ENCODE peak calls at places on chromosome 15, in four cellular contexts. F is H1, N is H9, I is neuronal stem cell. M is an unnamed sample.

GRCh38 chr15:82646250-82647044 is 716 bp downstream of the CPEB1 start:
- DNase-seq in F (no peak), N (peak), I (no peak), M (no peak)

GRCh38 chr15:78716651-78717050 is 75.6 kb upstream of the CHRNB4 start:
- DNase-seq in F (no peak), N (no peak), I (no peak), M (no peak)

GRCh38 chr15:98951493-98952320 is 55.9 kb downstream of the PGPEP1L start:
- DNase-seq in F (no peak), N (no peak), I (no peak), M (no peak)

GRCh38 chr15:68203956-68204355 is 1.2 kb downstream of the CALML4 start:
- DNase-seq in F (no peak), N (no peak), I (no peak), M (no peak)

GRCh38 chr15:77186518-77187095 is 115.7 kb upstream of the TSPAN3 start:
- DNase-seq in F (no peak), N (no peak), I (no peak), M (peak)

GRCh38 chr15:70853270-70853854 is 595 bp downstream of the LARP6 start:
- DNase-seq in F (peak), N (peak), I (peak), M (peak)

GRCh38 chr15:80780416-80781221 is 1.4 kb downstream of the CEMIP start:
- DNase-seq in F (peak), N (peak), I (peak), M (peak)

GRCh38 chr15:88644741-88645140 is 5.9 kb downstream of the ISG20 start:
- DNase-seq in F (no peak), N (peak), I (no peak), M (no peak)

GRCh38 chr15:52383100-52383588 is 87.5 kb upstream of the MYO5C start:
- DNase-seq in F (no peak), N (no peak), I (no peak), M (no peak)

GRCh38 chr15:22811640-22812039 is 25.2 kb downstream of the NIPA1 start:
- DNase-seq in F (no peak), N (peak), I (no peak), M (peak)

GRCh38 chr15:59443341-59444081 is 5.5 kb downstream of the FAM81A start:
- DNase-seq in F (no peak), N (no peak), I (no peak), M (no peak)

GRCh38 chr15:27506752-27507151 is 535.8 kb downstream of the GABRG3 start:
- DNase-seq in F (no peak), N (no peak), I (no peak), M (no peak)

GRCh38 chr15:52362497-52362896 is 66.9 kb upstream of the MYO5C start:
- DNase-seq in F (no peak), N (no peak), I (no peak), M (peak)

GRCh38 chr15:101167791-101168462 is 83.9 kb downstream of the CHSY1 start:
- DNase-seq in F (no peak), N (no peak), I (no peak), M (peak)

GRCh38 chr15:39084683-39085530 is 496.0 kb upstream of the THBS1 start:
- DNase-seq in F (no peak), N (no peak), I (no peak), M (peak)
- H2BK15ac ChIP-seq in F (no peak), N (no peak), I (no peak), M (no peak)

DNA sequence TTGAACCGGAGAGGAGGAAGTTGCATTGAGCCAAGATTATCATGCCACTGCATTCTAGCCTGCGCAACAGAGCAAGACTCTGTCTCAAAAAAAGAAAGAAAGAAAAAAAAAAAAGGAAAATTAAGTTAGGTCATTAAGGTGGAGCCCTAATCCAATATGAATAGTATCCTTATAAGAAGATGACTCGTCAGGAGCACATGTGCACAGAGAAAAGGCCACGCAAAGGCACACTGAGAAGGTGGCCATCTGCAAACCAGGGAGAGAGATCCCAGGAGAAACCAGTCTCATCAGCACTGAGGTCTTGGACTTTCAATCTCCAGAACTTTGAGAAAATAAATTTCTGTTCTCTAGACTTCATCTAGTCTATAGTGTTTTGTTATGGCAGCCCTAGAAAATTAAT is 3.8 kb downstream of the SQOR start:
- DNase-seq in F (no peak), N (no peak), I (no peak), M (no peak)
- H3K14ac ChIP-seq in F (no peak), N (no peak), I (no peak), M (no peak)

GRCh38 chr15:31359722-31360111 is 33.1 kb downstream of the KLF13 start:
- DNase-seq in F (no peak), N (no peak), I (no peak), M (no peak)
- H2BK12ac ChIP-seq in F (no peak), N (no peak), I (no peak), M (no peak)

GRCh38 chr15:58440181-58440910 is 8.6 kb downstream of the LIPC start:
- DNase-seq in F (no peak), N (no peak), I (no peak), M (peak)
- H2BK15ac ChIP-seq in F (no peak), N (no peak), I (no peak), M (no peak)

GRCh38 chr15:32908135-32908801 is 190.5 kb downstream of the GREM1 start:
- DNase-seq in F (no peak), N (no peak), I (no peak), M (peak)
- H3K14ac ChIP-seq in F (no peak), N (no peak), I (no peak), M (no peak)

GRCh38 chr15:58442122-58442521 is 10.3 kb downstream of the LIPC start:
- DNase-seq in F (no peak), N (no peak), I (no peak), M (no peak)

GRCh38 chr15:58440922-58441321 is 9.1 kb downstream of the LIPC start:
- DNase-seq in F (no peak), N (no peak), I (no peak), M (no peak)

GRCh38 chr15:58444056-58444455 is 12.3 kb downstream of the LIPC start:
- DNase-seq in F (no peak), N (no peak), I (no peak), M (no peak)

GRCh38 chr15:58443291-58443690 is 11.5 kb downstream of the LIPC start:
- DNase-seq in F (no peak), N (no peak), I (no peak), M (no peak)

GRCh38 chr15:58441376-58442070 is 9.7 kb downstream of the LIPC start:
- DNase-seq in F (no peak), N (no peak), I (no peak), M (peak)
- H2BK12ac ChIP-seq in F (no peak), N (no peak), I (no peak), M (peak)

GRCh38 chr15:85746641-85747040 is 48.1 kb downstream of the KLHL25 start:
- DNase-seq in F (no peak), N (no peak), I (no peak), M (no peak)

GRCh38 chr15:85749261-85750151 is 45.2 kb downstream of the KLHL25 start:
- DNase-seq in F (no peak), N (peak), I (no peak), M (no peak)

GRCh38 chr15:85750319-85750806 is 44.4 kb downstream of the KLHL25 start:
- DNase-seq in F (no peak), N (peak), I (no peak), M (no peak)

GRCh38 chr15:85748176-85748575 is 46.5 kb downstream of the KLHL25 start:
- DNase-seq in F (no peak), N (peak), I (no peak), M (no peak)

DNA sequence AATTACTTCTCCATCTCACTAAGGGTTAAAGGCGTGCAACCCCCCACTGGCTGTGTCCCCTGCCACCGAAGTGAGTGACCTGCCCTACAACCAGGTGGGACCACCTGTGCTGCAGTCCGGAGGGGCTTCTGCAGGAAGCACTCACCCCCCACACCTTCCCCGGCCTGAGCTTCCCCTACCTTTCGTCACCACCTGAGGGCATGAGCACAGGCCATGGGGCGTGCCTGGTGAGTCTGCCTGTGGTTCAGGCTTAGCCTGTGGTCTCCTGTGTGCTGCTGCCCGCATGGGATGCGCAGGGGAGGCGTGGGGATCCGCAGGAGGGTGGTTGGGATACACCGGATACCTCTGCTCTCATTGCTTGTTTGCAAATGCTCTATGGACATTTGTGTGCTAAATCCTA is 46.0 kb downstream of the KLHL25 start:
- DNase-seq in F (no peak), N (peak), I (no peak), M (no peak)
- H2BK15ac ChIP-seq in F (no peak), N (no peak), I (no peak), M (no peak)

GRCh38 chr15:99966815-99967214 is 233.6 kb upstream of the LYSMD4 start:
- DNase-seq in F (no peak), N (no peak), I (no peak), M (no peak)
- H3K14ac ChIP-seq in F (no peak), N (no peak), I (no peak), M (no peak)

GRCh38 chr15:65400760-65401606 is 21.8 kb downstream of the IGDCC4 start:
- DNase-seq in F (peak), N (peak), I (peak), M (peak)
- H2BK12ac ChIP-seq in F (peak), N (no peak), I (no peak), M (no peak)